ENCODE peak calls at places on chromosomes 6 and 20, in six cellular contexts. Y is transverse colon, L is A549, U is upper lobe of right lung, X is right lobe of liver, B is PC-3. Q is an unnamed sample.

GRCh38 chr20:21505161-21505809 is 8.6 kb downstream of the NKX2-2 start:
- DNase-seq in Y (peak; percentile 69), L (peak; percentile 70), U (peak; percentile 87), X (peak; percentile 82), B (peak; percentile 74), Q (peak; percentile 36)

GRCh38 chr6:4707011-4707410 is 69.2 kb upstream of the CDYL start:
- DNase-seq in Y (no peak), L (no peak), U (no peak), X (no peak), B (peak; percentile 92), Q (no peak)

GRCh38 chr6:145147559-145147958 is 587.8 kb downstream of the EPM2A start:
- DNase-seq in Y (no peak), L (no peak), U (no peak), X (no peak), B (peak; percentile 7), Q (no peak)

GRCh38 chr20:48656661-48657211 is 171.1 kb downstream of the PREX1 start:
- DNase-seq in Y (no peak), L (peak; percentile 61), U (no peak), X (no peak), B (peak; percentile 77), Q (no peak)

GRCh38 chr20:18314786-18315406 is 26.6 kb downstream of the ZNF133 start:
- DNase-seq in Y (no peak), L (peak; percentile 18), U (no peak), X (no peak), B (peak; percentile 98), Q (no peak)

GRCh38 chr20:20668639-20669038 is 43.8 kb downstream of the RALGAPA2 start:
- DNase-seq in Y (no peak), L (no peak), U (no peak), X (no peak), B (no peak), Q (no peak)

GRCh38 chr6:128443553-128443952 is 76.8 kb downstream of the PTPRK start:
- DNase-seq in Y (no peak), L (peak; percentile 4), U (no peak), X (no peak), B (no peak), Q (no peak)

GRCh38 chr6:17267586-17267985 is 13.6 kb upstream of the RBM24 start:
- DNase-seq in Y (no peak), L (no peak), U (no peak), X (no peak), B (no peak), Q (no peak)

GRCh38 chr6:143843689-143844405 is 709 bp downstream of the LTV1 start:
- DNase-seq in Y (no peak), L (peak; percentile 9), U (no peak), X (no peak), B (no peak), Q (no peak)

GRCh38 chr20:47396762-47397476 is 40.4 kb upstream of the ZMYND8 start:
- DNase-seq in Y (no peak), L (peak; percentile 22), U (no peak), X (no peak), B (no peak), Q (no peak)

GRCh38 chr20:46552460-46553420 is 2.3 kb upstream of the OCSTAMP start:
- DNase-seq in Y (no peak), L (no peak), U (no peak), X (no peak), B (no peak), Q (peak; percentile 36)

GRCh38 chr6:40504274-40504673 is 82.9 kb downstream of the LRFN2 start:
- DNase-seq in Y (no peak), L (no peak), U (no peak), X (no peak), B (no peak), Q (no peak)

GRCh38 chr6:37110455-37111155 is 59.3 kb upstream of the PIM1 start:
- DNase-seq in Y (no peak), L (no peak), U (no peak), X (no peak), B (no peak), Q (no peak)

GRCh38 chr6:159716247-159717086 is 10.8 kb upstream of the WTAP start:
- DNase-seq in Y (no peak), L (peak; percentile 42), U (no peak), X (no peak), B (peak; percentile 61), Q (no peak)

GRCh38 chr6:10901751-10902150 is 14.9 kb downstream of the SYCP2L start:
- DNase-seq in Y (no peak), L (no peak), U (no peak), X (no peak), B (no peak), Q (peak; percentile 12)

GRCh38 chr6:85460951-85461805 is 11.3 kb downstream of the NT5E start:
- DNase-seq in Y (no peak), L (no peak), U (no peak), X (no peak), B (peak; percentile 68), Q (peak; percentile 35)

GRCh38 chr6:166688286-166688685 is 61.2 kb upstream of the RPS6KA2 start:
- DNase-seq in Y (no peak), L (no peak), U (peak; percentile 32), X (no peak), B (no peak), Q (no peak)

GRCh38 chr6:79801362-79801761 is 146.0 kb downstream of the ELOVL4 start:
- DNase-seq in Y (no peak), L (no peak), U (no peak), X (no peak), B (no peak), Q (no peak)

GRCh38 chr6:119676971-119677370 is 327.4 kb upstream of the MAN1A1 start:
- DNase-seq in Y (no peak), L (no peak), U (no peak), X (no peak), B (peak; percentile 33), Q (no peak)

GRCh38 chr6:72653032-72653431 is 31.2 kb downstream of the KCNQ5 start:
- DNase-seq in Y (no peak), L (no peak), U (no peak), X (no peak), B (no peak), Q (no peak)

GRCh38 chr20:46638367-46639274 is 12.6 kb downstream of the SLC13A3 start:
- DNase-seq in Y (no peak), L (no peak), U (no peak), X (no peak), B (no peak), Q (no peak)

GRCh38 chr6:72262254-72262653 is 359.6 kb upstream of the KCNQ5 start:
- DNase-seq in Y (no peak), L (no peak), U (no peak), X (no peak), B (no peak), Q (no peak)

GRCh38 chr6:6680524-6680923 is 92.0 kb downstream of the LY86 start:
- DNase-seq in Y (no peak), L (no peak), U (no peak), X (no peak), B (no peak), Q (no peak)

GRCh38 chr6:145531822-145532221 is 203.5 kb downstream of the EPM2A start:
- DNase-seq in Y (no peak), L (no peak), U (no peak), X (no peak), B (no peak), Q (no peak)

GRCh38 chr6:299050-299980 is 7.0 kb downstream of the DUSP22 start:
- DNase-seq in Y (no peak), L (no peak), U (no peak), X (no peak), B (no peak), Q (no peak)

GRCh38 chr6:298233-299049 is 6.2 kb downstream of the DUSP22 start:
- DNase-seq in Y (no peak), L (no peak), U (no peak), X (no peak), B (no peak), Q (no peak)

GRCh38 chr6:296151-297122 is 4.2 kb downstream of the DUSP22 start:
- DNase-seq in Y (peak; percentile 55), L (no peak), U (peak; percentile 65), X (no peak), B (no peak), Q (no peak)

GRCh38 chr6:300026-300425 is 7.7 kb downstream of the DUSP22 start:
- DNase-seq in Y (no peak), L (no peak), U (no peak), X (no peak), B (no peak), Q (no peak)

GRCh38 chr6:297571-298232 is 5.4 kb downstream of the DUSP22 start:
- DNase-seq in Y (no peak), L (no peak), U (no peak), X (no peak), B (no peak), Q (no peak)
- H3K4me1 ChIP-seq in Y (peaks cover 42% of the 10 kb centered on the region), L (peaks cover 10% of the 10 kb centered on the region), U (peaks cover 55% of the 10 kb centered on the region), X (no peaks in the 10 kb centered on the region), B (peaks cover 7% of the 10 kb centered on the region), Q (peaks cover 12% of the 10 kb centered on the region)

DNA sequence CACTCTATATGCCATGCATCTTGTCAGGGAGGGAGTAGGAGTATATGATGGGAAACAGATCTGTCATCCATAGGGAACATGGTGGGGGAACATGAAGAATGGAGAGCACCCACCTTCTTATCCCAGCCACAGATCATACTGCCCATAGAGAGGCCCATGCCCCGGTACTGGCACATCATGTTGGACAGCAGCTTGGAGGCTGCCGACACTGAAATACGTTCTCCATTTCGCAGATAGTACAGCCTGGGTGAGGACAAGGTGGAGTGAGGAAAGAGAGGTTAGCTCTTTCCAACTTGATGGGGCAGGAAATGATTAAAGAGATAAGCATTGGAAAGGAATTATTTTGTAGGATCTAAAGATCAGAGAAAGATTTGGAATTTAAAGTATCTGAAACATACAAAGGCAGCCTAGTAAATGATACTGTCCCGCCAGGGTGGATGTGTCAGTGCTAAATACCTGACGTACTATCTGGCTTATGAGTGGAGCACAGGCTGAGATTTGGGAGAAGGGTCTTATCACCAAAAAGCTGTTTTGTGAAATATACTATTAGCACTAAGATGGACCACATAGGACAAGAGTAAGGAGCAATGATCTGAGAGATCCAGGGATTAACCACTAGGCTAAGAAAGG is 1.7 kb downstream of the PSMB8 start:
- DNase-seq in Y (no peak), L (no peak), U (no peak), X (no peak), B (no peak), Q (no peak)
- H3K4me3 ChIP-seq in Y (no peak overlapping the region), L (no peak overlapping the region), U (peak overlapping the region; percentile 94), X (no peak overlapping the region), B (no peak overlapping the region), Q (peak overlapping the region; percentile 91)

DNA sequence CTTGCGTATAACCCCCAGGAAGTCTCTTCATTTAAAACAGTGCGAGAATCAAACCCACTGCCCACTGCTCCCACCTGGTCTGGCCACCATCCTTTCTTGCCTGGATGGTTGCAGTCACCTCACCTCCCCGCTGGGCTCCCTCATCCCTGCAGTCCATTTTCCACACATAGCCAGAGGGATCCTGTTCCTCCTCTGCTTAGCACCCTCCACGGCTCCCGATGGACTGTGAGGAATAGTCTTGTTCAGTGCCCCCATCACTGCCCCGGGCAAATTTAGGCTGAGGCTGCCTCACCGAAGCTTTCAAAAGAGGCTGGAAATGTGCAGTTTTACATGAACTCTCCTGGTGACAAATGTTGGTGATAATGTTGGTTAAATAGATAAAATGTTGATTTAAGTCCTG is 17.7 kb downstream of the KCNG1 start:
- DNase-seq in Y (no peak), L (no peak), U (no peak), X (no peak), B (no peak), Q (no peak)
- H3K9me3 ChIP-seq in Y (no peaks in the 10 kb centered on the region), L (no peaks in the 10 kb centered on the region), U (no peaks in the 10 kb centered on the region), X (no peaks in the 10 kb centered on the region), B (no peaks in the 10 kb centered on the region), Q (no peaks in the 10 kb centered on the region)

DNA sequence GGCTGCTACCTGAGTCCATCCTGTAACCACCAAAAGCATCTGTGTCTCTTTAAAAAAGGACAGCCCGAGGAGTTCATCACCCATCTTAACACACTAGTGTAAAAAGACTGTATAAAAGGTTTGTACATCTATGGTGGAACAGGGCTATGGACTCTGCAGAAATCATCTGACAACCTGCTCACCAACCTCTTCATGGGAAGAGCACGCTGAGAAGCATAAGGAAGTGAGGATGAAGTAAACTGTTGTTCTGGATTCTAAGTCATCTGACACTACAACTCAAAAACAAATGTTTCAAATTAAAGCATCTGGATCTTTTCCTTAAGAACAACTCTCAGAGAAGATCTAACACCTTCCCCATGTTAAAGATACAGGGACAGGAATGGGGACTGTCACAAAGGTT is 5.4 kb downstream of the IFNGR1 start:
- DNase-seq in Y (no peak), L (no peak), U (no peak), X (no peak), B (no peak), Q (no peak)
- H3K4me1 ChIP-seq in Y (peaks cover 84% of the 10 kb centered on the region), L (peaks cover 54% of the 10 kb centered on the region), U (peaks cover 67% of the 10 kb centered on the region), X (no peaks in the 10 kb centered on the region), B (peaks cover 20% of the 10 kb centered on the region), Q (peaks cover 23% of the 10 kb centered on the region)